ENCODE peak calls at places on chromosomes 3 and 15, in four cellular contexts. R, Z, A and M are unnamed samples.

GRCh38 chr3:9660972-9661371 is 11.7 kb downstream of the MTMR14 start:
- DNase-seq in R (no peak), Z (no peak), A (no peak), M (no peak)

GRCh38 chr3:72338942-72339749 is 509.1 kb downstream of the SHQ1 start:
- DNase-seq in A (no peak), Z (no peak), R (peak; percentile 75), M (no peak)

GRCh38 chr15:56098230-56098899 is 105.0 kb upstream of the NEDD4 start:
- DNase-seq in A (no peak), R (no peak), Z (no peak), M (no peak)

GRCh38 chr3:126835472-126836219 is 131.6 kb downstream of the CHCHD6 start:
- DNase-seq in A (no peak), Z (no peak), R (no peak), M (no peak)

GRCh38 chr3:69665026-69665739 is 74.1 kb upstream of the MITF start:
- DNase-seq in Z (no peak), R (no peak), A (peak; percentile 46), M (no peak)

GRCh38 chr15:99983171-99983891 is 250.1 kb upstream of the LYSMD4 start:
- DNase-seq in A (no peak), Z (no peak), R (no peak), M (no peak)

GRCh38 chr15:92683511-92683834 is 27.9 kb upstream of the FAM174B start:
- DNase-seq in Z (no peak), R (no peak), A (peak; percentile 13), M (no peak)

GRCh38 chr15:84586641-84587160 is 14.1 kb upstream of the ZSCAN2 start:
- DNase-seq in Z (no peak), A (no peak), R (peak; percentile 20), M (no peak)

GRCh38 chr15:48221885-48222284 is 15.8 kb downstream of the SLC12A1 start:
- DNase-seq in R (no peak), A (no peak), Z (peak; percentile 8), M (no peak)

GRCh38 chr3:87006844-87007439 is 16.0 kb upstream of the VGLL3 start:
- DNase-seq in Z (no peak), A (no peak), R (no peak), M (no peak)

GRCh38 chr15:57548835-57549234 is 42.9 kb upstream of the MYZAP start:
- DNase-seq in A (no peak), R (no peak), Z (no peak), M (no peak)

GRCh38 chr3:142332390-142332789 is 107.0 kb upstream of the GK5 start:
- DNase-seq in Z (no peak), A (no peak), R (no peak), M (no peak)

GRCh38 chr3:139218046-139218445 is 125.8 kb upstream of the MRPS22 start:
- DNase-seq in Z (no peak), R (no peak), A (no peak), M (no peak)

GRCh38 chr3:11989383-11990050 is 14.7 kb upstream of the SYN2 start:
- DNase-seq in A (no peak), Z (no peak), R (no peak), M (no peak)

GRCh38 chr15:26891448-26891881 is 24.6 kb downstream of the GABRA5 start:
- DNase-seq in A (peak; percentile 43), Z (peak; percentile 80), R (peak; percentile 51), M (no peak)

GRCh38 chr15:44519537-44519936 is 17.4 kb upstream of the EIF3J start:
- DNase-seq in R (no peak), Z (no peak), A (no peak), M (no peak)

GRCh38 chr3:186277268-186277909 is 84.6 kb downstream of the DGKG start:
- DNase-seq in Z (no peak), A (peak; percentile 73), R (no peak), M (no peak)

GRCh38 chr15:44193651-44194396 is 1.2 kb downstream of the FRMD5 start:
- DNase-seq in Z (no peak), R (no peak), A (peak; percentile 16), M (no peak)

GRCh38 chr3:48018841-48019240 is 2.6 kb upstream of the MAP4 start:
- DNase-seq in Z (no peak), A (no peak), R (peak; percentile 50), M (no peak)

GRCh38 chr3:175258763-175259162 is 399.6 kb downstream of the NAALADL2 start:
- DNase-seq in Z (no peak), A (no peak), R (no peak), M (no peak)

GRCh38 chr15:100737214-100737613 is 134.8 kb downstream of the ASB7 start:
- DNase-seq in Z (no peak), R (peak; percentile 30), A (no peak), M (no peak)

GRCh38 chr3:54342676-54343075 is 220.3 kb downstream of the CACNA2D3 start:
- DNase-seq in R (no peak), Z (no peak), A (no peak), M (no peak)

GRCh38 chr15:59104912-59105732 is at the start of gene CCNB2:
- DNase-seq in A (peak; percentile 97), Z (peak; percentile 71), R (peak; percentile 91), M (peak; percentile 94)

GRCh38 chr3:57852896-57853295 is 96.8 kb downstream of the SLMAP start:
- DNase-seq in A (no peak), R (no peak), Z (no peak), M (no peak)

GRCh38 chr3:49707113-49707480 is 12.4 kb downstream of the AMIGO3 start:
- DNase-seq in Z (no peak), A (no peak), R (no peak), M (no peak)

GRCh38 chr3:69425249-69425648 is 39.4 kb upstream of the FRMD4B start:
- DNase-seq in R (no peak), A (no peak), Z (no peak), M (no peak)

GRCh38 chr15:81229596-81229995 is 32.9 kb downstream of the IL16 start:
- DNase-seq in Z (no peak), A (no peak), R (no peak), M (no peak)

GRCh38 chr3:192916455-192917257 is 1.0 kb downstream of the MB21D2 start:
- DNase-seq in R (peak; percentile 70), Z (peak; percentile 14), A (peak; percentile 86), M (peak; percentile 78)

GRCh38 chr3:35718921-35719320 is 79.6 kb downstream of the ARPP21 start:
- DNase-seq in A (no peak), R (no peak), Z (no peak), M (no peak)

GRCh38 chr15:75981149-75981815 is 30.9 kb downstream of the NRG4 start:
- DNase-seq in Z (no peak), R (no peak), A (no peak), M (no peak)

GRCh38 chr3:14448756-14449728 is 46.6 kb downstream of the SLC6A6 start:
- DNase-seq in Z (no peak), A (no peak), R (no peak), M (no peak)

GRCh38 chr3:55826731-55827496 is 339.8 kb upstream of the WNT5A start:
- DNase-seq in Z (no peak), R (no peak), A (no peak), M (no peak)

GRCh38 chr3:176584413-176585176 is 612.7 kb downstream of the TBL1XR1 start:
- DNase-seq in Z (no peak), A (no peak), R (no peak), M (no peak)

GRCh38 chr3:148718982-148719862 is 21.5 kb downstream of the AGTR1 start:
- DNase-seq in A (no peak), Z (no peak), R (no peak), M (no peak)

GRCh38 chr3:195212749-195213085 is 58.2 kb downstream of the XXYLT1 start:
- DNase-seq in R (no peak), Z (no peak), A (no peak), M (no peak)

GRCh38 chr15:64949383-64950141 is 37.9 kb downstream of the ANKDD1A start:
- DNase-seq in R (no peak), A (no peak), Z (no peak), M (no peak)

GRCh38 chr15:88375234-88375926 is 91.8 kb downstream of the MRPL46 start:
- DNase-seq in Z (no peak), A (no peak), R (peak; percentile 37), M (no peak)

GRCh38 chr3:37400945-37401344 is 226.6 kb upstream of the LRRFIP2 start:
- DNase-seq in R (no peak), A (no peak), Z (no peak), M (no peak)

GRCh38 chr15:58171476-58172061 is 33.4 kb downstream of the AQP9 start:
- DNase-seq in R (no peak), Z (no peak), A (no peak), M (no peak)